ENCODE peak calls at places on chromosomes 13 and 19, in four cellular contexts. N is OCI-LY7, D is BJ, H is right atrium auricular region. U is an unnamed sample.

GRCh38 chr19:11130824-11131455 is 24.6 kb downstream of the SPC24 start:
- DNase-seq in N (peak), D (no peak), H (peak), U (no peak)

GRCh38 chr13:73449258-73449657 is 390.5 kb downstream of the KLF5 start:
- DNase-seq in H (no peak), D (no peak), N (no peak), U (no peak)

GRCh38 chr19:35302446-35302845 is 10.5 kb downstream of the MAG start:
- DNase-seq in N (no peak), D (no peak), H (no peak), U (no peak)

GRCh38 chr19:38079926-38080380 is 144.1 kb downstream of the DPF1 start:
- DNase-seq in H (no peak), D (peak), N (peak), U (peak)

GRCh38 chr13:106537521-106537920 is 2.1 kb upstream of the EFNB2 start:
- DNase-seq in N (no peak), D (no peak), H (no peak), U (no peak)

GRCh38 chr19:30001794-30002193 is 59.8 kb downstream of the URI1 start:
- DNase-seq in H (no peak), D (no peak), N (peak), U (no peak)

GRCh38 chr19:3821857-3822364 is 35.7 kb upstream of the MATK start:
- DNase-seq in N (peak), D (no peak), H (peak), U (no peak)

GRCh38 chr13:32823597-32823996 is 192.6 kb upstream of the KL start:
- DNase-seq in H (no peak), N (no peak), D (no peak), U (no peak)

GRCh38 chr13:111879719-111880118 is 187.2 kb upstream of the SOX1 start:
- DNase-seq in N (no peak), H (peak), D (no peak), U (no peak)

GRCh38 chr19:19342086-19343015 is 21.7 kb downstream of the MAU2 start:
- DNase-seq in N (peak), H (no peak), D (no peak), U (peak)

GRCh38 chr13:61954092-61954491 is 538.4 kb upstream of the PCDH20 start:
- DNase-seq in N (peak), D (no peak), H (no peak), U (peak)

GRCh38 chr19:11279505-11280236 is 16.3 kb upstream of the TSPAN16 start:
- DNase-seq in H (no peak), N (peak), D (no peak), U (no peak)

GRCh38 chr13:32147976-32148375 is 116.4 kb downstream of the FRY start:
- DNase-seq in N (no peak), D (no peak), H (no peak), U (no peak)

GRCh38 chr19:47719047-47719885 is 6.0 kb downstream of the EHD2 start:
- DNase-seq in N (no peak), D (peak), H (peak), U (no peak)

DNA sequence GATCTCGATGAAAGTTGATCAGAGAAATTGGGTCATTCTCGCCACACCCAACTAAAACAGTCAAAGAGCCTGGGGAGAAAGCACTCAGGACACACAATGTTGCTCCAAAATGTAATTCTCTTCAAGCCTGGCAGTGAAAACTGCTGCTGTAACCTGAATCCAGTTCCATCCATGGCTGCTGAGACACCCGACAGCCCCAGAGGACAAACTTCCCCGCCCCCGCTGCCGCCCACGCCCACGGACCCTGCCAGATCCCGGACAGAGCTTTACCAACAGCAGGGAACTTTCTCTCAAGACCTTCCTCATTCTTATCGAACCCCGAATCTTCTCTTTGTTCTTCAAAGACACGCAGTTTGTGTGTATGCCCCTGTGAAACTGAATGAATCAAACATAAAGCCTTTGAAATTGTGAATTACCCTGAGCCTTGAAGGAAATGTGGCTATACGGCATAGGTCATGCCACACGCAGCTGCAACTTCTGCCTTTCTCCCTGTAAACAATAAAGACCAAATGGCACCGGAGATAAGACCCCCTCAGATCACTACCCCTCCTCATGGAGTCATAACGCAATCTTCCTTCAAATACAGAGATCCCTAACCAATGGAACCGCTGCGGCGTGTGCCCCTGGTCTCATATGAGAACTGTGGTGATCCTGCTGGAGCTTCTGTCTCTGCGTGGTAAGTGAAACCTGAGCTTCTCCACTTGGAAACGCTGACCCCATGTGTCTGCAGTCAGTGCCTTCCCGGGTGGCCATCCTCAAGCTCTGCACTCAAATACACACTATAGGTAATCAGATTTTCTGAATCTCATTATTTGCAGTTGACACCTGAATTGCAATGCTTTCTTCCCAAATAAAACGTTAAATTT is 4.8 kb upstream of the LAMP1 start:
- DNase-seq in D (no peak), N (no peak), H (peak), U (no peak)
- H3K4me3 ChIP-seq in D (peak), N (no peak), H (peak), U (peak)

DNA sequence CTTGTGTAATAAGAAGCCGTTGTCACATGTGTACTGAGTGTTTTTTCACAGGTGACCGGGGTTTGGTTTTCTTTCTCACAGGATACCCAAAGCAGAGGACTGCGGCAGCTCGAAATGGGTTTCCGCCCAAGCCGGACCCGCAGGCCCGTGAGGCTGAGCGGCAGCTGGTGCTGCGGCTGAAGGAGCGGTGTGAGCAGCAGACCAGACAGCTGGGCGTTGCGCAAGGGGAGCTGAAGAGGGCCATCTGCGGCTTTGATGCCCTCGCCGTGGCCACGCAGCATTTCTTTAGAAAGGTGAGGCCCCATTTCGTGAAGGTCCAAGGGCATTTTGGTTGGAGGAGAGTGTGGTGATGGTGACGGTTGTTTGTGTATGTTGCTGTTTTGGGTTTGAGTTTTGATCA is 236.3 kb downstream of the SLC7A1 start:
- DNase-seq in H (no peak), N (no peak), D (no peak), U (no peak)
- TF ChIP-seq CTCF in H (no peak), N (no peak), D (no peak), U (no peak)

GRCh38 chr19:53774011-53774410 is 50.1 kb downstream of the NLRP12 start:
- DNase-seq in N (no peak), H (no peak), D (no peak), U (no peak)
- H3K4me3 ChIP-seq in N (no peak), H (no peak), D (no peak), U (no peak)

DNA sequence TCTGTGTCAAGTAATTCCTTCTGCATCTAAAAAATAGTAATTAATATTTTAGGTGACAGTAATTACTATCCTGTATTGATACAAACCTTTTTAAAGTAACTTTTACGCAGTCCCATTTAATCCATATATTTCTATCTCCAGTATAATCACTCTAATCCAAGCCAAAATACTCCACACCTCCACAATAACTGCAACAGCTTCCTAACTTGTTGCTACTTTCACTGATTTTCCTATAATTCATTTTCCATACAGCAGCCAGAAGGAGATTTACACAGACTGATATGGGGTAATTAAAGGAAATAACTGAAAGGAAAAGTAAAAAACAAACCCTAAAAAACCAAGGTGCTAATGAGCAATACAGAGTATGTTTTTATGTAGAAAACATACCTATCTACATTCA is 64.9 kb downstream of the RBM26 start:
- DNase-seq in N (no peak), D (no peak), H (no peak), U (no peak)
- TF ChIP-seq CTCF in N (no peak), D (no peak), H (no peak), U (no peak)

GRCh38 chr19:811511-812048 is 10.2 kb downstream of the PLPPR3 start:
- DNase-seq in D (no peak), H (no peak), N (no peak), U (no peak)

GRCh38 chr19:812819-813358 is 8.9 kb downstream of the PLPPR3 start:
- DNase-seq in N (no peak), D (no peak), H (no peak), U (no peak)

GRCh38 chr19:812049-812816 is 9.5 kb downstream of the PLPPR3 start:
- DNase-seq in N (no peak), H (no peak), D (no peak), U (no peak)

GRCh38 chr19:810077-810855 is 11.5 kb downstream of the PLPPR3 start:
- DNase-seq in H (no peak), D (no peak), N (no peak), U (no peak)

GRCh38 chr19:811007-811434 is 10.7 kb downstream of the PLPPR3 start:
- DNase-seq in H (no peak), D (no peak), N (no peak), U (no peak)
- H3K4me3 ChIP-seq in H (no peak), D (no peak), N (no peak), U (no peak)

GRCh38 chr13:27171244-27171829 is at the start of gene USP12:
- DNase-seq in H (no peak), D (no peak), N (peak), U (no peak)
- TF ChIP-seq CTCF in H (no peak), D (no peak), N (no peak), U (no peak)

DNA sequence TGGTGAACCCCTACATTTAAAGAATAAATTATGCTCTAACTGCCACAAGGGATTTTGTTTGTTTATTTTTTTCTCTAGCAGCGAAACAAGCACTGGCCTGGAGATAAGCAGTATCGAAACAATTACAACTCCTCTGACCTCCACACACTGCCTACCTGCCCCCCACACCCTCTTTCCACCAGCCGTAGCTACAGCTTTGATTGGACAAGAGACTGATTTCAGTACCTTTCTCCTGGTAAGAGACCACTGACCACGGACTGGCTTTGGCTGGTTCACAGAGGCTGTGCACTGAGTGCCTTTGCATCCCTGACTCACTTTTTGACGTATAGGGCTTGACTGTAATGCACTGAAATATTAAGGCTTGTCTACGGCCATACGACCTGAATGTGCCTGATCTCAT is 7.4 kb upstream of the ZDHHC20 start:
- DNase-seq in H (no peak), N (no peak), D (no peak), U (no peak)
- H3K4me3 ChIP-seq in H (no peak), N (no peak), D (no peak), U (no peak)

GRCh38 chr19:46404884-46405658 is 8.3 kb downstream of the CCDC8 start:
- DNase-seq in N (peak), H (no peak), D (no peak), U (no peak)
- TF ChIP-seq CTCF in N (peak), H (no peak), D (peak), U (peak)

GRCh38 chr19:16370671-16371391 is 46.2 kb downstream of the KLF2 start:
- DNase-seq in H (no peak), N (peak), D (no peak), U (no peak)
- H3K4me3 ChIP-seq in H (no peak), N (peak), D (no peak), U (no peak)

GRCh38 chr13:67048793-67049150 is 181.4 kb downstream of the PCDH9 start:
- DNase-seq in H (no peak), N (no peak), D (peak), U (no peak)

GRCh38 chr13:67049744-67050143 is 180.4 kb downstream of the PCDH9 start:
- DNase-seq in D (no peak), H (no peak), N (no peak), U (no peak)

GRCh38 chr13:67043901-67044300 is 186.2 kb downstream of the PCDH9 start:
- DNase-seq in H (no peak), N (no peak), D (no peak), U (peak)

GRCh38 chr13:67045357-67045756 is 184.8 kb downstream of the PCDH9 start:
- DNase-seq in H (no peak), N (no peak), D (no peak), U (no peak)

GRCh38 chr13:67048084-67048792 is 181.9 kb downstream of the PCDH9 start:
- DNase-seq in H (no peak), D (peak), N (peak), U (no peak)
- TF ChIP-seq CTCF in H (no peak), D (no peak), N (no peak), U (no peak)